ENCODE peak calls at places on chromosome 16, in five cellular contexts. One of them, this sample, is unnamed.

GRCh38 chr16:74026373-74027281 is 270.0 kb upstream of the PSMD7 start:
- DNase-seq in esophagus squamous epithelium: no peak
- DNase-seq in heart left ventricle: no peak
- DNase-seq in body of pancreas: no peak
- DNase-seq in lower leg skin: no peak
- DNase-seq in this sample: no peak

GRCh38 chr16:87438611-87438985 is 46.5 kb downstream of the MAP1LC3B start:
- DNase-seq in esophagus squamous epithelium: no peak
- DNase-seq in heart left ventricle: no peak
- DNase-seq in body of pancreas: no peak
- DNase-seq in lower leg skin: no peak
- DNase-seq in this sample: no peak

GRCh38 chr16:19138601-19139000 is 24.8 kb downstream of the ITPRIPL2 start:
- DNase-seq in esophagus squamous epithelium: no peak
- DNase-seq in heart left ventricle: peak
- DNase-seq in body of pancreas: peak
- DNase-seq in lower leg skin: peak
- DNase-seq in this sample: no peak

GRCh38 chr16:80744856-80745255 is 59.5 kb downstream of the CDYL2 start:
- DNase-seq in esophagus squamous epithelium: no peak
- DNase-seq in heart left ventricle: no peak
- DNase-seq in body of pancreas: no peak
- DNase-seq in lower leg skin: no peak
- DNase-seq in this sample: no peak

GRCh38 chr16:80526418-80527061 is 14.3 kb upstream of the DYNLRB2 start:
- DNase-seq in esophagus squamous epithelium: no peak
- DNase-seq in heart left ventricle: peak
- DNase-seq in body of pancreas: peak
- DNase-seq in lower leg skin: no peak
- DNase-seq in this sample: peak

GRCh38 chr16:11757671-11758545 is 15.3 kb upstream of the TXNDC11 start:
- DNase-seq in esophagus squamous epithelium: no peak
- DNase-seq in heart left ventricle: no peak
- DNase-seq in body of pancreas: no peak
- DNase-seq in lower leg skin: no peak
- DNase-seq in this sample: no peak

GRCh38 chr16:51919736-51920135 is 627.2 kb downstream of the TOX3 start:
- DNase-seq in esophagus squamous epithelium: no peak
- DNase-seq in heart left ventricle: no peak
- DNase-seq in body of pancreas: no peak
- DNase-seq in lower leg skin: no peak
- DNase-seq in this sample: no peak

GRCh38 chr16:3246876-3247275 is 9.6 kb downstream of the MEFV start:
- DNase-seq in esophagus squamous epithelium: no peak
- DNase-seq in heart left ventricle: no peak
- DNase-seq in body of pancreas: no peak
- DNase-seq in lower leg skin: no peak
- DNase-seq in this sample: no peak

GRCh38 chr16:69112285-69113129 is 7.1 kb downstream of the HAS3 start:
- DNase-seq in esophagus squamous epithelium: no peak
- DNase-seq in heart left ventricle: no peak
- DNase-seq in body of pancreas: peak
- DNase-seq in lower leg skin: peak
- DNase-seq in this sample: peak

GRCh38 chr16:66381585-66382170 is 15.2 kb downstream of the CDH5 start:
- DNase-seq in esophagus squamous epithelium: no peak
- DNase-seq in heart left ventricle: no peak
- DNase-seq in body of pancreas: no peak
- DNase-seq in lower leg skin: no peak
- DNase-seq in this sample: no peak

GRCh38 chr16:66382171-66382965 is 15.9 kb downstream of the CDH5 start:
- DNase-seq in esophagus squamous epithelium: no peak
- DNase-seq in heart left ventricle: peak
- DNase-seq in body of pancreas: no peak
- DNase-seq in lower leg skin: no peak
- DNase-seq in this sample: peak

GRCh38 chr16:66385415-66385814 is 18.9 kb downstream of the CDH5 start:
- DNase-seq in esophagus squamous epithelium: no peak
- DNase-seq in heart left ventricle: no peak
- DNase-seq in body of pancreas: no peak
- DNase-seq in lower leg skin: no peak
- DNase-seq in this sample: no peak

GRCh38 chr16:66382966-66383299 is 16.4 kb downstream of the CDH5 start:
- DNase-seq in esophagus squamous epithelium: no peak
- DNase-seq in heart left ventricle: no peak
- DNase-seq in body of pancreas: no peak
- DNase-seq in lower leg skin: no peak
- DNase-seq in this sample: peak

GRCh38 chr16:66383551-66383950 is 17.1 kb downstream of the CDH5 start:
- DNase-seq in esophagus squamous epithelium: no peak
- DNase-seq in heart left ventricle: no peak
- DNase-seq in body of pancreas: no peak
- DNase-seq in lower leg skin: no peak
- DNase-seq in this sample: no peak
- TF ChIP-seq POLR2A in esophagus squamous epithelium: no peak
- TF ChIP-seq POLR2A in heart left ventricle: no peak
- TF ChIP-seq POLR2A in body of pancreas: no peak
- TF ChIP-seq POLR2A in lower leg skin: no peak
- TF ChIP-seq POLR2A in this sample: no peak

DNA sequence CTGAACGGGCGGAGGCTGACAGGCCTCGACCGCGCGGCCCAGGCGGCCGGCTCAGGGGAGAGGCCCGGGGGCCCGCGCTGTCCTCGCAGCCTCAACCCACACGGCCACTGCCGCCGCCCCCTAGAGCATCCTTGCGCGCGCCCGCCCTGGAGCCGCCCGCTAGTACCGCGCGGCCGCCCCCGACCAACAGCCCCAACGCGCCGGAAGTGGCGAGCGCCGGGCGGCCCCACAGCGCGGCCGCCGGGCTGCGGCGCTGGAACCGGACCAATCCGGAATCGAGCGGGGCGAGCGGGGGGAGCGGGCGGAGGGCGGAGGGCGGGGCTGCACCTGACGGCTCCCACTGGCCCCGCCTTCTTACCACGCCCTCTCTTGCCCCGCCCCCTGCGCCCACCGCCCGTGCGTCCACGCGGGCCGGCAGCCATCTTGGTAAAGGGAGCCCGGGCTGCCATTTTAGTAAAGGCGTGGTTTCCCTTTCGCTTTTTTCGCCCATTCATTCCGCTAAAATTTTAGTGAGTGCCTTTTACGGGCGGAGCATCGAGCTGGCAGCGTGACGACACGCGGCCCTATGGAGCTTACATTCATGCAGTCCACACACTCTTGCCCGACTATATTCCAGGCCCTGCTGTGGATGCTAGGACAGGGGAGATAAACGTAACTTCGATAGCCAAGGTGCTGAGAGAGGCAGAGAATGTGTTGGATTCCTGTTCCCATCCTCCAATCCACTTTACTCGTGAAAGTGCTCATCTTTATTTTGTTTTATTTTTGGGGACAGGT is at the start of gene XPO6:
- DNase-seq in esophagus squamous epithelium: peak
- DNase-seq in heart left ventricle: peak
- DNase-seq in body of pancreas: peak
- DNase-seq in lower leg skin: peak
- DNase-seq in this sample: peak
- TF ChIP-seq POLR2A in esophagus squamous epithelium: peak
- TF ChIP-seq POLR2A in heart left ventricle: peak
- TF ChIP-seq POLR2A in body of pancreas: no peak
- TF ChIP-seq POLR2A in lower leg skin: peak
- TF ChIP-seq POLR2A in this sample: peak

GRCh38 chr16:8866118-8866883 is 2.5 kb downstream of the CARHSP1 start:
- DNase-seq in esophagus squamous epithelium: no peak
- DNase-seq in heart left ventricle: peak
- DNase-seq in body of pancreas: peak
- DNase-seq in lower leg skin: peak
- DNase-seq in this sample: no peak

GRCh38 chr16:8868272-8869211 is at the start of gene CARHSP1:
- DNase-seq in esophagus squamous epithelium: peak
- DNase-seq in heart left ventricle: peak
- DNase-seq in body of pancreas: peak
- DNase-seq in lower leg skin: peak
- DNase-seq in this sample: peak

GRCh38 chr16:8865145-8865882 is 3.5 kb downstream of the CARHSP1 start:
- DNase-seq in esophagus squamous epithelium: no peak
- DNase-seq in heart left ventricle: no peak
- DNase-seq in body of pancreas: no peak
- DNase-seq in lower leg skin: no peak
- DNase-seq in this sample: no peak

GRCh38 chr16:8867483-8868271 is 1.1 kb downstream of the CARHSP1 start:
- DNase-seq in esophagus squamous epithelium: no peak
- DNase-seq in heart left ventricle: peak
- DNase-seq in body of pancreas: peak
- DNase-seq in lower leg skin: peak
- DNase-seq in this sample: no peak

DNA sequence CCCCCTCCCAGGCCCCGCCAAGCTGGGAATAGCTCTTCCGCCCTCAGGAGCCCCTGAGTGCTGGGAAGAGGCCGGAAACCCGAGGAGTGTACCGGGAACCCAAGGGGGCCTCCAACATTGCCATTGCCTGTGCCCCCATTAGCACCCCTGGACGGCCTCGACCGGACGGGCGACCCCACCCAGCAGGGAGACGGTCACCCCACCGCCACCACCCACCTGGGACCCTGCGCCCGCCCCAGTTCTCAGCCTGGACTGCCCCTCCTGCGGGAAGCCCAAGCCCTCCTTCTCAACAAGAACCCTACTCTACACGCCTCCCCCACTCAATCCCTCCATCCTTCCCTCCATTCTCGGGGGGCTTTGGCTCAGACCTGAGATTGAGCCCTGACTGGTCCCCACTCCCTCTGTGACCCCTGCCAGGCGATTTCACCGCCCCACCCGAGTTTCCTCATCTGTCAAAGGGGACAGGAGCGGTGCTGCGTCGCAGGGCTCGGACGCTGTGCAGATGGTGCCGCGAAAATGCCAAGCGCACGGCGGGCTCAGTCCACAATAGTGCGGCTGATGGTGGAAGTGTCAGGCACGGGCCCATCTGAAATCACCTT is 1.8 kb downstream of the CARHSP1 start:
- DNase-seq in esophagus squamous epithelium: no peak
- DNase-seq in heart left ventricle: no peak
- DNase-seq in body of pancreas: no peak
- DNase-seq in lower leg skin: no peak
- DNase-seq in this sample: no peak
- TF ChIP-seq POLR2A in esophagus squamous epithelium: no peak
- TF ChIP-seq POLR2A in heart left ventricle: no peak
- TF ChIP-seq POLR2A in body of pancreas: peak
- TF ChIP-seq POLR2A in lower leg skin: no peak
- TF ChIP-seq POLR2A in this sample: no peak

GRCh38 chr16:89711601-89712475 is 8.9 kb downstream of the VPS9D1 start:
- DNase-seq in esophagus squamous epithelium: no peak
- DNase-seq in heart left ventricle: no peak
- DNase-seq in body of pancreas: peak
- DNase-seq in lower leg skin: no peak
- DNase-seq in this sample: no peak
- TF ChIP-seq POLR2A in esophagus squamous epithelium: no peak
- TF ChIP-seq POLR2A in heart left ventricle: no peak
- TF ChIP-seq POLR2A in body of pancreas: peak
- TF ChIP-seq POLR2A in lower leg skin: no peak
- TF ChIP-seq POLR2A in this sample: no peak

GRCh38 chr16:84514295-84514873 is 9.9 kb upstream of the MEAK7 start:
- DNase-seq in esophagus squamous epithelium: no peak
- DNase-seq in heart left ventricle: no peak
- DNase-seq in body of pancreas: no peak
- DNase-seq in lower leg skin: no peak
- DNase-seq in this sample: no peak
- TF ChIP-seq POLR2A in esophagus squamous epithelium: no peak
- TF ChIP-seq POLR2A in heart left ventricle: no peak
- TF ChIP-seq POLR2A in body of pancreas: no peak
- TF ChIP-seq POLR2A in lower leg skin: no peak
- TF ChIP-seq POLR2A in this sample: no peak

GRCh38 chr16:76900285-76901263 is 290.4 kb upstream of the MON1B start:
- DNase-seq in esophagus squamous epithelium: no peak
- DNase-seq in heart left ventricle: no peak
- DNase-seq in body of pancreas: peak
- DNase-seq in lower leg skin: no peak
- DNase-seq in this sample: no peak
- TF ChIP-seq POLR2A in esophagus squamous epithelium: no peak
- TF ChIP-seq POLR2A in heart left ventricle: no peak
- TF ChIP-seq POLR2A in body of pancreas: peak
- TF ChIP-seq POLR2A in lower leg skin: no peak
- TF ChIP-seq POLR2A in this sample: no peak

This sample was measured in H54.